ENCODE peak calls at places on chromosome 1, in nine cellular contexts. C is tibial artery, T is GM23248, E is colonic mucosa, M is HCT116, J is heart right ventricle, W is right atrium auricular region, U is left ventricle myocardium inferior, N is endodermal cell. V is an unnamed sample. For H3K36me3 and H3K27me3, the result is how much of the 10 kb centered on the place peaks cover.

GRCh38 chr1:43540653-43541071 is 10.0 kb downstream of the PTPRF start:
- DNase-seq in J (no peak), C (peak), U (no peak), E (no peak), T (peak), W (peak), N (no peak), M (no peak), V (no peak)

GRCh38 chr1:43121251-43121650 is 50.8 kb downstream of the EBNA1BP2 start:
- DNase-seq in J (no peak), T (no peak), E (no peak), U (no peak), W (no peak), N (no peak), C (no peak), M (no peak), V (peak)

GRCh38 chr1:54406339-54407181 is at the start of gene SSBP3:
- DNase-seq in N (peak), J (peak), W (peak), U (peak), M (peak), E (peak), T (peak), C (peak), V (peak)

GRCh38 chr1:13786541-13786940 is 86.6 kb downstream of the PRDM2 start:
- DNase-seq in E (no peak), J (no peak), U (no peak), M (no peak), T (no peak), C (no peak), W (no peak), N (no peak), V (no peak)

GRCh38 chr1:184464757-184465156 is 77.9 kb downstream of the C1orf21 start:
- DNase-seq in E (no peak), M (no peak), N (no peak), U (no peak), T (no peak), J (no peak), W (no peak), C (no peak), V (no peak)

GRCh38 chr1:233326995-233327937 is at the start of gene MAP3K21:
- DNase-seq in E (peak), C (peak), T (peak), N (peak), U (peak), W (peak), M (peak), J (peak), V (peak)

GRCh38 chr1:193283026-193283425 is 96.6 kb upstream of the B3GALT2 start:
- DNase-seq in T (peak), N (peak), C (no peak), W (no peak), J (no peak), M (no peak), U (no peak), E (no peak), V (peak)

GRCh38 chr1:233723387-233723786 is 109.5 kb downstream of the KCNK1 start:
- DNase-seq in J (peak), W (no peak), C (no peak), M (no peak), U (peak), E (no peak), N (no peak), T (no peak), V (no peak)

GRCh38 chr1:188281927-188282326 is 1453.2 kb downstream of the PLA2G4A start:
- DNase-seq in E (no peak), N (no peak), W (no peak), C (no peak), T (no peak), U (no peak), M (no peak), J (no peak), V (no peak)

GRCh38 chr1:169287280-169287679 is 80.3 kb downstream of the NME7 start:
- DNase-seq in T (no peak), C (no peak), U (no peak), E (no peak), W (no peak), M (no peak), J (no peak), N (no peak), V (no peak)

GRCh38 chr1:43952731-43953350 is 6.1 kb downstream of the IPO13 start:
- DNase-seq in N (peak), E (no peak), J (no peak), W (no peak), T (no peak), U (no peak), C (no peak), M (no peak), V (peak)

GRCh38 chr1:245754463-245754961 is 599.7 kb downstream of the KIF26B start:
- DNase-seq in N (no peak), E (no peak), U (no peak), T (peak), C (no peak), W (no peak), M (no peak), J (no peak), V (peak)

GRCh38 chr1:116920211-116920610 is 10.5 kb downstream of the PTGFRN start:
- DNase-seq in W (peak), U (no peak), J (no peak), E (no peak), N (no peak), T (peak), M (no peak), C (no peak), V (no peak)

GRCh38 chr1:95002657-95003432 is 69.9 kb downstream of the ALG14 start:
- DNase-seq in C (no peak), W (no peak), J (peak), N (no peak), E (no peak), M (no peak), U (no peak), T (peak), V (no peak)

GRCh38 chr1:21919520-21919919 is 17.6 kb downstream of the HSPG2 start:
- DNase-seq in E (no peak), M (no peak), C (no peak), J (no peak), W (no peak), T (peak), U (no peak), N (no peak), V (no peak)

GRCh38 chr1:242198421-242198820 is 199.5 kb upstream of the MAP1LC3C start:
- DNase-seq in J (no peak), T (no peak), N (no peak), M (no peak), W (no peak), U (no peak), E (no peak), C (no peak), V (no peak)

GRCh38 chr1:198254948-198255347 is 98.2 kb downstream of the NEK7 start:
- DNase-seq in N (no peak), M (no peak), C (no peak), E (no peak), T (no peak), J (no peak), U (no peak), W (no peak), V (no peak)

GRCh38 chr1:31801450-31801849 is 14.4 kb downstream of the SPOCD1 start:
- DNase-seq in U (no peak), J (no peak), C (peak), W (peak), N (no peak), E (no peak), M (no peak), T (no peak), V (peak)

GRCh38 chr1:66143661-66144060 is 351.0 kb downstream of the PDE4B start:
- DNase-seq in W (no peak), N (no peak), T (no peak), M (no peak), U (no peak), E (no peak), J (no peak), C (no peak), V (no peak)

GRCh38 chr1:29538586-29538985 is 302.3 kb downstream of the PTPRU start:
- DNase-seq in E (no peak), J (no peak), W (no peak), N (peak), M (no peak), U (no peak), T (no peak), C (no peak), V (no peak)

GRCh38 chr1:15885269-15885668 is 37.8 kb downstream of the SPEN start:
- DNase-seq in U (no peak), T (no peak), W (no peak), M (no peak), N (no peak), C (no peak), E (no peak), J (no peak), V (no peak)

GRCh38 chr1:15885701-15886612 is 38.5 kb downstream of the SPEN start:
- DNase-seq in W (peak), M (peak), E (peak), C (peak), J (peak), U (peak), T (peak), N (peak), V (peak)

GRCh38 chr1:15883326-15883725 is 35.8 kb downstream of the SPEN start:
- DNase-seq in J (no peak), U (no peak), N (no peak), W (no peak), E (no peak), C (no peak), M (no peak), T (peak), V (no peak)

GRCh38 chr1:15884477-15884876 is 37.0 kb downstream of the SPEN start:
- DNase-seq in C (no peak), T (no peak), N (no peak), E (no peak), U (no peak), W (no peak), M (no peak), J (no peak), V (no peak)

GRCh38 chr1:15886613-15887167 is 39.2 kb downstream of the SPEN start:
- DNase-seq in U (no peak), T (no peak), C (no peak), N (no peak), E (no peak), W (no peak), J (no peak), M (no peak), V (no peak)
- H3K4me3 ChIP-seq in U (peak), T (peak), C (peak), N (no peak), E (peak), W (peak), J (peak), M (peak), V (no peak)

GRCh38 chr1:119623651-119624050 is 24.4 kb downstream of the ZNF697 start:
- DNase-seq in T (no peak), U (no peak), W (no peak), J (no peak), M (no peak), N (peak), C (no peak), E (no peak), V (no peak)

GRCh38 chr1:119626841-119627240 is 21.2 kb downstream of the ZNF697 start:
- DNase-seq in M (no peak), C (no peak), N (no peak), U (no peak), W (no peak), J (peak), T (peak), E (no peak), V (no peak)

GRCh38 chr1:119622694-119623515 is 25.2 kb downstream of the ZNF697 start:
- DNase-seq in N (peak), T (no peak), M (no peak), J (no peak), U (no peak), E (no peak), W (no peak), C (no peak), V (no peak)

GRCh38 chr1:119621714-119622113 is 26.4 kb downstream of the ZNF697 start:
- DNase-seq in W (no peak), C (no peak), M (no peak), T (no peak), E (peak), U (no peak), J (no peak), N (no peak), V (no peak)

GRCh38 chr1:119626146-119626545 is 21.9 kb downstream of the ZNF697 start:
- DNase-seq in N (no peak), C (no peak), E (no peak), J (no peak), T (no peak), W (no peak), M (no peak), U (no peak), V (no peak)
- H3K36me3 ChIP-seq in N (under half), C (under half), E (under half), J (under half), T (under half), W (under half), M (under half), U (under half), V (under half)

GRCh38 chr1:226520640-226521355 is 27.8 kb upstream of the STUM start:
- DNase-seq in W (no peak), M (no peak), T (no peak), E (peak), U (no peak), N (peak), J (no peak), C (no peak), V (peak)

GRCh38 chr1:226519135-226519534 is 29.4 kb upstream of the STUM start:
- DNase-seq in W (no peak), M (no peak), J (no peak), N (peak), C (no peak), U (no peak), T (no peak), E (peak), V (no peak)

GRCh38 chr1:226523646-226524406 is 24.7 kb upstream of the STUM start:
- DNase-seq in W (no peak), M (no peak), E (peak), N (peak), C (no peak), T (no peak), U (no peak), J (no peak), V (no peak)

GRCh38 chr1:226519741-226520598 is 28.6 kb upstream of the STUM start:
- DNase-seq in E (peak), C (no peak), W (no peak), M (no peak), U (no peak), J (no peak), T (no peak), N (peak), V (peak)

DNA sequence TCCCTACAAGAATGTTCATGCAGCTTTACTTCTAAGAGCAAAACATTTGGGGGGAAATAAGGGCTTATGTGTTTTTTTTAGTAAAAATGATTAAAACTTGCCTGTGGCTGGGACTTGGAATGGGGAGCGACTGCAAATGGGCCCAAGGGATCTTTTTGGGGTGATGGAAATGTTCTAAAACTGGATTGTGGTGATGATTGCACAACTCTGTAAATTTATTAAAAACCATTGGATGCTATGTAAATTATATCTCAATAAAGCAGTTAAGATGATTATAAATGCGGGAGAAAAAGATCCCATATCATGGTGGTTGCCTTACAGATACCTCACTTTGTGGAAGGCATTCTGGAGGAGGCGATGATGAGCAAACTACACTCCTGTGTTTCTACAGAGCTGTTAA is 30.2 kb upstream of the STUM start:
- DNase-seq in N (peak), W (no peak), T (no peak), M (no peak), E (no peak), J (no peak), U (no peak), C (no peak), V (no peak)
- H3K27me3 ChIP-seq in N (under half), W (under half), T (under half), M (under half), E (under half), J (under half), U (under half), C (under half), V (under half)

GRCh38 chr1:172382949-172383348 is 37.5 kb upstream of the C1orf105 start:
- DNase-seq in U (no peak), E (no peak), T (no peak), C (no peak), N (no peak), W (no peak), J (no peak), M (no peak), V (no peak)
- H3K4me3 ChIP-seq in U (peak), E (no peak), T (peak), C (peak), N (no peak), W (no peak), J (no peak), M (no peak), V (no peak)

GRCh38 chr1:197116156-197116555 is 30.3 kb downstream of the ASPM start:
- DNase-seq in C (no peak), W (no peak), E (no peak), J (no peak), N (no peak), M (no peak), U (no peak), T (no peak), V (no peak)
- H3K36me3 ChIP-seq in C (under half), W (under half), E (under half), J (under half), N (under half), M (under half), U (under half), T (under half), V (under half)

GRCh38 chr1:966135-966602 is at the start of gene PLEKHN1:
- DNase-seq in T (peak), N (peak), M (no peak), C (no peak), J (no peak), U (no peak), W (no peak), E (peak), V (peak)

GRCh38 chr1:966603-967295 is 467 bp downstream of the PLEKHN1 start:
- DNase-seq in J (peak), N (peak), U (no peak), T (peak), W (peak), M (no peak), C (peak), E (peak), V (peak)

GRCh38 chr1:965526-966134 is 652 bp upstream of the PLEKHN1 start:
- DNase-seq in J (no peak), M (no peak), T (no peak), E (no peak), W (no peak), N (no peak), C (no peak), U (no peak), V (no peak)

GRCh38 chr1:963746-964525 is 2.3 kb upstream of the PLEKHN1 start:
- DNase-seq in M (no peak), T (no peak), N (no peak), W (no peak), E (no peak), U (no peak), C (no peak), J (no peak), V (no peak)

GRCh38 chr1:964691-965525 is 1.4 kb upstream of the PLEKHN1 start:
- DNase-seq in J (no peak), W (no peak), E (no peak), C (no peak), U (no peak), T (no peak), N (no peak), M (no peak), V (no peak)
- H3K27me3 ChIP-seq in J (under half), W (under half), E (under half), C (under half), U (under half), T (under half), N (under half), M (under half), V (under half)

GRCh38 chr1:151060241-151061011 is at the start of gene MLLT11:
- DNase-seq in U (peak), N (peak), T (peak), C (no peak), W (peak), M (no peak), E (peak), J (peak), V (peak)

GRCh38 chr1:151059342-151060240 is at the start of gene CDC42SE1:
- DNase-seq in C (peak), T (peak), M (peak), J (peak), E (peak), W (peak), U (peak), N (peak), V (peak)

GRCh38 chr1:151061704-151062103 is 1.5 kb downstream of the MLLT11 start:
- DNase-seq in M (no peak), T (no peak), W (no peak), J (no peak), U (no peak), C (no peak), E (no peak), N (no peak), V (no peak)

GRCh38 chr1:151062738-151063371 is 2.7 kb downstream of the MLLT11 start:
- DNase-seq in T (peak), E (no peak), U (no peak), W (no peak), J (peak), C (no peak), N (no peak), M (no peak), V (no peak)

GRCh38 chr1:151061012-151061401 is 810 bp downstream of the MLLT11 start:
- DNase-seq in T (no peak), J (no peak), W (no peak), E (no peak), C (no peak), M (no peak), U (no peak), N (peak), V (no peak)
- H3K4me3 ChIP-seq in T (peak), J (peak), W (peak), E (no peak), C (no peak), M (no peak), U (peak), N (peak), V (peak)

DNA sequence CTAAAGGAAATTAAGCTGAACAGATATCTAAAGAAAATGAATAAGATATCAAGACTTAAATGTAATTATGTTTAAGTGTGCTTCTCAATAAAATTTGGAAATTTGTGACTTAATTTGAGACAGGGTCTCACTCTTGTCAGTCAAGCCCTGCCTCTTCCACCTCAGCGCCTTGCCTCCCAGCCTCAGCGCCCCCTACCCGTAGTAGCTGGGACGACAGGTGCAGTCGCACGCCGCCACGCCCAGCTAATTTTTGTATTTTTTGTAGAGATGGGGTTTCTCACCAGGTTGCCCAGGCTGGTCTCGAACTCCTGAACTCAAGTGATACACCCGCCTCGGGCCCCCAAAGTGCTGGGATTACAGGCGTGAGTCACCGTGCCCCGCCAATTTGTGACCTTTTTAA is 117.0 kb downstream of the CLEC20A start:
- DNase-seq in N (peak), M (no peak), T (no peak), W (no peak), U (no peak), C (no peak), J (no peak), E (no peak), V (peak)
- H3K36me3 ChIP-seq in N (under half), M (under half), T (under half), W (under half), U (under half), C (under half), J (under half), E (under half), V (under half)